ENCODE peak calls at places on chromosomes 6 and 20, in four cellular contexts. One of them, this sample, is unnamed.

GRCh38 chr6:128335963-128336362 is 184.4 kb downstream of the PTPRK start:
- DNase-seq in H1: no peak
- DNase-seq in K562: no peak
- DNase-seq in GM12878: no peak
- DNase-seq in this sample: no peak

GRCh38 chr20:50848341-50848808 is 53.5 kb downstream of the BCAS4 start:
- DNase-seq in H1: no peak
- DNase-seq in K562: no peak
- DNase-seq in GM12878: no peak
- DNase-seq in this sample: no peak

GRCh38 chr6:161264181-161264580 is 9.7 kb downstream of the AGPAT4 start:
- DNase-seq in H1: no peak
- DNase-seq in K562: no peak
- DNase-seq in GM12878: no peak
- DNase-seq in this sample: no peak

GRCh38 chr6:154614101-154614500 is 103.6 kb upstream of the CNKSR3 start:
- DNase-seq in H1: no peak
- DNase-seq in K562: no peak
- DNase-seq in GM12878: no peak
- DNase-seq in this sample: no peak

GRCh38 chr6:63352587-63353281 is 33.0 kb upstream of the LGSN start:
- DNase-seq in H1: no peak
- DNase-seq in K562: no peak
- DNase-seq in GM12878: peak
- DNase-seq in this sample: peak

GRCh38 chr20:46398963-46399362 is 7.5 kb downstream of the ELMO2 start:
- DNase-seq in H1: no peak
- DNase-seq in K562: no peak
- DNase-seq in GM12878: no peak
- DNase-seq in this sample: no peak

GRCh38 chr6:35833534-35833933 is 28.4 kb downstream of the LHFPL5 start:
- DNase-seq in H1: no peak
- DNase-seq in K562: no peak
- DNase-seq in GM12878: no peak
- DNase-seq in this sample: peak

GRCh38 chr6:137013738-137014602 is 30.8 kb downstream of the IL20RA start:
- DNase-seq in H1: no peak
- DNase-seq in K562: no peak
- DNase-seq in GM12878: no peak
- DNase-seq in this sample: peak

GRCh38 chr6:152295346-152295745 is 341.8 kb downstream of the SYNE1 start:
- DNase-seq in H1: no peak
- DNase-seq in K562: no peak
- DNase-seq in GM12878: no peak
- DNase-seq in this sample: no peak

GRCh38 chr6:3228791-3229565 is 1.5 kb upstream of the TUBB2B start:
- DNase-seq in H1: no peak
- DNase-seq in K562: no peak
- DNase-seq in GM12878: no peak
- DNase-seq in this sample: no peak

GRCh38 chr6:683742-684440 is 9.0 kb downstream of the EXOC2 start:
- DNase-seq in H1: peak
- DNase-seq in K562: peak
- DNase-seq in GM12878: no peak
- DNase-seq in this sample: no peak

GRCh38 chr20:52004720-52005119 is 186.9 kb downstream of the ZFP64 start:
- DNase-seq in H1: no peak
- DNase-seq in K562: no peak
- DNase-seq in GM12878: no peak
- DNase-seq in this sample: no peak

GRCh38 chr6:74269601-74269860 is 573.5 kb downstream of the CD109 start:
- DNase-seq in H1: no peak
- DNase-seq in K562: no peak
- DNase-seq in GM12878: no peak
- DNase-seq in this sample: no peak

GRCh38 chr6:38133932-38134703 is 314.6 kb downstream of the ZFAND3 start:
- DNase-seq in H1: no peak
- DNase-seq in K562: no peak
- DNase-seq in GM12878: no peak
- DNase-seq in this sample: no peak

GRCh38 chr6:23523771-23524170 is 602.2 kb upstream of the NRSN1 start:
- DNase-seq in H1: no peak
- DNase-seq in K562: no peak
- DNase-seq in GM12878: no peak
- DNase-seq in this sample: no peak

GRCh38 chr20:13338097-13338661 is 117.1 kb downstream of the ISM1 start:
- DNase-seq in H1: no peak
- DNase-seq in K562: no peak
- DNase-seq in GM12878: no peak
- DNase-seq in this sample: no peak

GRCh38 chr6:131182991-131183425 is 47.7 kb downstream of the AKAP7 start:
- DNase-seq in H1: no peak
- DNase-seq in K562: no peak
- DNase-seq in GM12878: no peak
- DNase-seq in this sample: peak

GRCh38 chr20:50624351-50625016 is 66.9 kb downstream of the RIPOR3 start:
- DNase-seq in H1: no peak
- DNase-seq in K562: no peak
- DNase-seq in GM12878: no peak
- DNase-seq in this sample: peak

GRCh38 chr6:16160794-16161193 is 31.9 kb downstream of the MYLIP start:
- DNase-seq in H1: no peak
- DNase-seq in K562: peak
- DNase-seq in GM12878: no peak
- DNase-seq in this sample: no peak

GRCh38 chr20:52190437-52191131 is 995 bp downstream of the ZFP64 start:
- DNase-seq in H1: no peak
- DNase-seq in K562: peak
- DNase-seq in GM12878: no peak
- DNase-seq in this sample: peak

GRCh38 chr20:57877131-57877784 is 167.4 kb upstream of the PMEPA1 start:
- DNase-seq in H1: no peak
- DNase-seq in K562: no peak
- DNase-seq in GM12878: no peak
- DNase-seq in this sample: no peak

GRCh38 chr20:57876163-57876562 is 166.3 kb upstream of the PMEPA1 start:
- DNase-seq in H1: no peak
- DNase-seq in K562: no peak
- DNase-seq in GM12878: no peak
- DNase-seq in this sample: no peak

GRCh38 chr20:57872816-57873409 is 163.1 kb upstream of the PMEPA1 start:
- DNase-seq in H1: no peak
- DNase-seq in K562: no peak
- DNase-seq in GM12878: no peak
- DNase-seq in this sample: no peak

GRCh38 chr20:57871237-57871632 is 161.4 kb upstream of the PMEPA1 start:
- DNase-seq in H1: no peak
- DNase-seq in K562: no peak
- DNase-seq in GM12878: no peak
- DNase-seq in this sample: no peak

DNA sequence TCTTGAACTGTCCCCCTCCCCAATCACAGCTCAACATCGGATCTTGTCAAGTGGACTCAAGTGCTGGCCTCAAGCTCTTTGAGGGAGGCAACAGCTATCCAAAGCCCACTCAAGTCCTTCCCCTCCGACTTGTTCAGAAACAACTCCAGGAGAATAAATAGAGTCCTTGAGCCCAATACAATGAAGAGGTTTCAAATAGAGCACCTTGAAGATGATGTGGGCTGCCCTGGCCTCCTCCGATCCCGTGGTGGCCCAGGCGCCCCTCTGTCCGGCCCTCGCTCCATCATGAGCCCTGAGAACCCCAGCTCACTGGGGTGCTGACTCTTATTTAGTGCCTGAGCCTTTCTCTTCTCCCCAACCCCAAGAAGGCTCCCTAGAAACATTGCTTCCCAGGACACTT is 164.3 kb upstream of the PMEPA1 start:
- DNase-seq in H1: no peak
- DNase-seq in K562: no peak
- DNase-seq in GM12878: no peak
- DNase-seq in this sample: no peak
- TF ChIP-seq CBX5 in H1: no peak
- TF ChIP-seq CBX5 in K562: no peak
- TF ChIP-seq CBX5 in GM12878: no peak
- TF ChIP-seq CBX5 in this sample: no peak

DNA sequence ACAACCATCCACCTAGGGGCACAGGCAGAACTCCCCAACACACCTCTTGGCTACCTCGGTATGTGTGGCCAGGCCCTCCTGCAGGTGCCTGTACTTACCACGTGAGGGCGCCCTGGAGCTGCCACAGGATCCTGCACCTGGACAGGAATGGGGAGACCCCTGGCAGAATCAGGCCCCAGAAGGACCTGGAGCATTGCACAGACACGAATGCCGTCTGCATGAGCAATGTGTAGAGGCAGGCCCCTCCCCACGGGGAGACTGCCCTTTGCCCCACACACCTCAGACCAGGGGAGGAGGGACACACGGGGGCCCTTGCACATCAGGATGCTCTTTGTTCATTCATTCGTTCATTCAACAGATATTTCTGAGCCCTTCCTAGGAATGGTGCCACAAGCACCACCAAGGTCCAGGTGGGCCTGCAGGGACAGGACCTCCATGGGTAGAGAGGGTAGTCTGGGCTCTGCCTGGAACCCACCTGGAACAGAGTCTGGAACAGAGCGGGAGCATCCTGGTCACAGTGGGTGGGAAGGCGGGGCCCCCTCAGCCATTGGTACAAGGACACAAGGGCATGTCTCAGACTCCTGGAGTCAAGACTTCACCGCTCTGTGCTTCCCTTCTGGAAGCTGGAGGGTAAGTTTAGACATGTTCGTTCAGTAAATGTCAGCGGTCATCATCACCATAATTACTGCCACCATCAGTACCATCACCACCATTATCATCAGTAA is 32.3 kb downstream of the YTHDF1 start:
- DNase-seq in H1: no peak
- DNase-seq in K562: peak
- DNase-seq in GM12878: no peak
- DNase-seq in this sample: peak
- TF ChIP-seq CBX5 in H1: no peak
- TF ChIP-seq CBX5 in K562: no peak
- TF ChIP-seq CBX5 in GM12878: no peak
- TF ChIP-seq CBX5 in this sample: no peak

GRCh38 chr6:36979343-36979742 is 6.7 kb downstream of the MTCH1 start:
- DNase-seq in H1: no peak
- DNase-seq in K562: no peak
- DNase-seq in GM12878: no peak
- DNase-seq in this sample: no peak
- TF ChIP-seq CBX5 in H1: no peak
- TF ChIP-seq CBX5 in K562: no peak
- TF ChIP-seq CBX5 in GM12878: no peak
- TF ChIP-seq CBX5 in this sample: no peak

GRCh38 chr20:32524871-32525501 is 60.1 kb downstream of the NOL4L start:
- DNase-seq in H1: no peak
- DNase-seq in K562: no peak
- DNase-seq in GM12878: no peak
- DNase-seq in this sample: no peak
- TF ChIP-seq CBX5 in H1: no peak
- TF ChIP-seq CBX5 in K562: no peak
- TF ChIP-seq CBX5 in GM12878: no peak
- TF ChIP-seq CBX5 in this sample: no peak

GRCh38 chr6:42138190-42138589 is 4.2 kb downstream of the C6orf132 start:
- DNase-seq in H1: no peak
- DNase-seq in K562: no peak
- DNase-seq in GM12878: no peak
- DNase-seq in this sample: no peak

GRCh38 chr6:42138630-42139619 is 3.5 kb downstream of the C6orf132 start:
- DNase-seq in H1: no peak
- DNase-seq in K562: no peak
- DNase-seq in GM12878: no peak
- DNase-seq in this sample: peak

GRCh38 chr6:42141603-42142117 is 760 bp downstream of the C6orf132 start:
- DNase-seq in H1: no peak
- DNase-seq in K562: no peak
- DNase-seq in GM12878: no peak
- DNase-seq in this sample: no peak

GRCh38 chr6:42140756-42141602 is 1.4 kb downstream of the C6orf132 start:
- DNase-seq in H1: no peak
- DNase-seq in K562: no peak
- DNase-seq in GM12878: no peak
- DNase-seq in this sample: no peak

DNA sequence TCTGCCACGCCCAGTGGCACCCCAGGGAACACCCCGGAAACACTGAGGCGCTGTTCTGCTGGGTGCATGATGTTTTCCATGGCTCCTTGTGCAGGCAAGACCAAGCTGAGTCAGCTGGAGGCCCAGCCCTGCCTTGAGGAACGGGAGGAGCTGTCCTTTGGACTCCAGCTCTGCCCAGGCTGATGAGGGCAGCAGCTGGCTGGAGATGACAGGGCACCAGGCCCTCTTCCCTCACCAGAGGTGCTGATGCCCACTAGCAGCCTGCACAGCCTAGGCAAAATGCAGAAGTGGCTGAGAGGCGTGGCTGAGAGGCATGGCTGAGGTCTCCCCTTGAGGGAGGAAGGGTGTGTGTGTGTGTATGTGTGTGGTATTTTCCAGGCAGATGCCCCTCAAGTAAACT is 2.4 kb downstream of the C6orf132 start:
- DNase-seq in H1: no peak
- DNase-seq in K562: no peak
- DNase-seq in GM12878: no peak
- DNase-seq in this sample: no peak
- TF ChIP-seq CBX5 in H1: no peak
- TF ChIP-seq CBX5 in K562: no peak
- TF ChIP-seq CBX5 in GM12878: no peak
- TF ChIP-seq CBX5 in this sample: no peak

GRCh38 chr6:100269189-100269588 is 195.5 kb downstream of the SIM1 start:
- DNase-seq in H1: no peak
- DNase-seq in K562: no peak
- DNase-seq in GM12878: no peak
- DNase-seq in this sample: no peak
- TF ChIP-seq CBX5 in H1: no peak
- TF ChIP-seq CBX5 in K562: no peak
- TF ChIP-seq CBX5 in GM12878: no peak
- TF ChIP-seq CBX5 in this sample: no peak